ENCODE peak calls at places on chromosomes 11 and 22, in four cellular contexts. U is T-helper 2 cell, O is endothelial cell, H is OCI-LY7. C is an unnamed sample.

GRCh38 chr22:42363851-42364250 is 68.4 kb downstream of the NFAM1 start:
- DNase-seq in U (no peak), O (no peak), H (no peak), C (no peak)

GRCh38 chr11:115919341-115920086 is 415.3 kb upstream of the CADM1 start:
- DNase-seq in U (no peak), O (no peak), H (no peak), C (no peak)

GRCh38 chr11:32154275-32154674 is 63.4 kb downstream of the RCN1 start:
- DNase-seq in U (no peak), O (no peak), H (no peak), C (no peak)

GRCh38 chr11:70555092-70555491 is 156.8 kb downstream of the CTTN start:
- DNase-seq in U (no peak), O (no peak), H (no peak), C (no peak)

GRCh38 chr22:36373258-36373579 is 14.5 kb downstream of the MYH9 start:
- DNase-seq in U (no peak), O (no peak), H (no peak), C (no peak)

GRCh38 chr11:80898910-80899309 is 1458.1 kb upstream of the TENM4 start:
- DNase-seq in U (no peak), O (no peak), H (no peak), C (no peak)

GRCh38 chr11:32379714-32380113 is 55.6 kb downstream of the WT1 start:
- DNase-seq in U (no peak), O (no peak), H (no peak), C (no peak)

GRCh38 chr22:27906241-27906640 is 12.8 kb downstream of the PITPNB start:
- DNase-seq in U (no peak), O (no peak), H (no peak), C (no peak)

GRCh38 chr11:11512502-11512901 is 109.3 kb downstream of the GALNT18 start:
- DNase-seq in U (no peak), O (no peak), H (no peak), C (no peak)

GRCh38 chr11:35944503-35945136 is 758 bp downstream of the LDLRAD3 start:
- DNase-seq in U (no peak), O (no peak), H (no peak), C (no peak)

GRCh38 chr22:33389927-33390326 is 331.7 kb upstream of the SYN3 start:
- DNase-seq in U (no peak), O (no peak), H (no peak), C (no peak)

GRCh38 chr11:1640076-1640946 is 10.7 kb downstream of the KRTAP5-5 start:
- DNase-seq in U (no peak), O (peak; percentile 66), H (peak; percentile 32), C (peak; percentile 16)

GRCh38 chr11:1873048-1873812 is 18.5 kb downstream of the PRR33 start:
- DNase-seq in U (no peak), O (no peak), H (no peak), C (no peak)

GRCh38 chr11:133064152-133064877 is 468.0 kb downstream of the OPCML start:
- DNase-seq in U (no peak), O (peak; percentile 92), H (no peak), C (no peak)

GRCh38 chr11:47797633-47798032 is 30.5 kb upstream of the FNBP4 start:
- DNase-seq in U (no peak), O (no peak), H (no peak), C (no peak)

GRCh38 chr11:34161812-34162506 is 56.5 kb downstream of the NAT10 start:
- DNase-seq in U (no peak), O (no peak), H (no peak), C (peak; percentile 3)

GRCh38 chr22:20155330-20156041 is 4.6 kb upstream of the CCDC188 start:
- DNase-seq in U (no peak), O (no peak), H (no peak), C (no peak)

GRCh38 chr22:27576815-27577564 is 224.6 kb downstream of the MN1 start:
- DNase-seq in U (no peak), O (peak; percentile 13), H (no peak), C (no peak)

GRCh38 chr11:69894126-69895047 is 75.2 kb upstream of the FGF3 start:
- DNase-seq in U (no peak), O (no peak), H (no peak), C (no peak)

GRCh38 chr11:61369372-61370348 is 7.5 kb downstream of the TMEM138 start:
- DNase-seq in U (no peak), O (no peak), H (no peak), C (no peak)

GRCh38 chr11:126419801-126420729 is 64.6 kb downstream of the ST3GAL4 start:
- DNase-seq in U (no peak), O (no peak), H (peak; percentile 81), C (no peak)

GRCh38 chr11:2781413-2782274 is 81.8 kb upstream of the KCNQ1OT1 start:
- DNase-seq in U (peak; percentile 4), O (peak; percentile 3), H (no peak), C (no peak)

GRCh38 chr11:72582206-72583176 is 91.7 kb downstream of the PDE2A start:
- DNase-seq in U (no peak), O (no peak), H (no peak), C (no peak)

GRCh38 chr22:27372969-27373670 is 428.4 kb downstream of the MN1 start:
- DNase-seq in U (no peak), O (peak; percentile 85), H (peak; percentile 80), C (no peak)

GRCh38 chr11:130882138-130882551 is 34.1 kb downstream of the SNX19 start:
- DNase-seq in U (no peak), O (no peak), H (no peak), C (no peak)

C was measured in central memory CD4-positive, alpha-beta T cell.